ENCODE peak calls at places on chromosomes 6 and 20, in eight cellular contexts. One of them, this sample, is unnamed.

GRCh38 chr20:31392836-31393235 is 2.4 kb upstream of the DEFB119 start:
- DNase-seq in activated CD4-positive, alpha-beta memory T cell treated with anti-CD3 and anti-CD28 coated beads for 36 hours: no peak
- DNase-seq in epithelial cell of esophagus: no peak
- DNase-seq in mucosa of descending colon: no peak
- DNase-seq in NCI-H2081: no peak
- DNase-seq in HS-5: no peak
- DNase-seq in NCI-H774: no peak
- DNase-seq in NCI-H748 treated with DMSO at 0.1 percent for 48 hours: no peak
- DNase-seq in this sample: no peak

GRCh38 chr6:25769983-25770382 is 15.4 kb downstream of the SLC17A4 start:
- DNase-seq in mucosa of descending colon: no peak
- DNase-seq in activated CD4-positive, alpha-beta memory T cell treated with anti-CD3 and anti-CD28 coated beads for 36 hours: no peak
- DNase-seq in NCI-H774: no peak
- DNase-seq in HS-5: peak
- DNase-seq in epithelial cell of esophagus: peak
- DNase-seq in NCI-H2081: no peak
- DNase-seq in NCI-H748 treated with DMSO at 0.1 percent for 48 hours: no peak
- DNase-seq in this sample: no peak

GRCh38 chr6:105484238-105485161 is 81.6 kb upstream of the PREP start:
- DNase-seq in NCI-H2081: peak
- DNase-seq in activated CD4-positive, alpha-beta memory T cell treated with anti-CD3 and anti-CD28 coated beads for 36 hours: no peak
- DNase-seq in HS-5: no peak
- DNase-seq in mucosa of descending colon: no peak
- DNase-seq in epithelial cell of esophagus: peak
- DNase-seq in NCI-H748 treated with DMSO at 0.1 percent for 48 hours: peak
- DNase-seq in NCI-H774: peak
- DNase-seq in this sample: no peak

GRCh38 chr6:7150381-7151064 is 42.8 kb downstream of the RREB1 start:
- DNase-seq in NCI-H774: no peak
- DNase-seq in mucosa of descending colon: no peak
- DNase-seq in NCI-H748 treated with DMSO at 0.1 percent for 48 hours: no peak
- DNase-seq in epithelial cell of esophagus: no peak
- DNase-seq in HS-5: no peak
- DNase-seq in NCI-H2081: peak
- DNase-seq in activated CD4-positive, alpha-beta memory T cell treated with anti-CD3 and anti-CD28 coated beads for 36 hours: no peak
- DNase-seq in this sample: no peak

GRCh38 chr6:144007779-144008500 is at the start of gene PLAGL1:
- DNase-seq in activated CD4-positive, alpha-beta memory T cell treated with anti-CD3 and anti-CD28 coated beads for 36 hours: peak
- DNase-seq in NCI-H748 treated with DMSO at 0.1 percent for 48 hours: no peak
- DNase-seq in NCI-H774: no peak
- DNase-seq in epithelial cell of esophagus: peak
- DNase-seq in mucosa of descending colon: peak
- DNase-seq in HS-5: peak
- DNase-seq in NCI-H2081: no peak
- DNase-seq in this sample: no peak

GRCh38 chr20:45347936-45348809 is at the start of gene SDC4:
- DNase-seq in NCI-H774: peak
- DNase-seq in epithelial cell of esophagus: peak
- DNase-seq in activated CD4-positive, alpha-beta memory T cell treated with anti-CD3 and anti-CD28 coated beads for 36 hours: peak
- DNase-seq in NCI-H2081: no peak
- DNase-seq in NCI-H748 treated with DMSO at 0.1 percent for 48 hours: peak
- DNase-seq in HS-5: no peak
- DNase-seq in mucosa of descending colon: peak
- DNase-seq in this sample: no peak

GRCh38 chr6:153038378-153038777 is 35.9 kb upstream of the MTRF1L start:
- DNase-seq in NCI-H774: no peak
- DNase-seq in NCI-H2081: no peak
- DNase-seq in HS-5: no peak
- DNase-seq in NCI-H748 treated with DMSO at 0.1 percent for 48 hours: no peak
- DNase-seq in mucosa of descending colon: no peak
- DNase-seq in activated CD4-positive, alpha-beta memory T cell treated with anti-CD3 and anti-CD28 coated beads for 36 hours: no peak
- DNase-seq in epithelial cell of esophagus: peak
- DNase-seq in this sample: no peak

GRCh38 chr6:79630883-79631799 is at the start of gene SH3BGRL2:
- DNase-seq in mucosa of descending colon: peak
- DNase-seq in activated CD4-positive, alpha-beta memory T cell treated with anti-CD3 and anti-CD28 coated beads for 36 hours: peak
- DNase-seq in epithelial cell of esophagus: peak
- DNase-seq in HS-5: peak
- DNase-seq in NCI-H774: peak
- DNase-seq in NCI-H2081: peak
- DNase-seq in NCI-H748 treated with DMSO at 0.1 percent for 48 hours: peak
- DNase-seq in this sample: no peak

GRCh38 chr20:22825076-22825475 is 210.0 kb upstream of the SSTR4 start:
- DNase-seq in NCI-H2081: no peak
- DNase-seq in activated CD4-positive, alpha-beta memory T cell treated with anti-CD3 and anti-CD28 coated beads for 36 hours: no peak
- DNase-seq in NCI-H748 treated with DMSO at 0.1 percent for 48 hours: no peak
- DNase-seq in HS-5: peak
- DNase-seq in mucosa of descending colon: no peak
- DNase-seq in NCI-H774: no peak
- DNase-seq in epithelial cell of esophagus: peak
- DNase-seq in this sample: no peak

GRCh38 chr20:2524435-2525272 is 11.7 kb upstream of the TMC2 start:
- DNase-seq in epithelial cell of esophagus: peak
- DNase-seq in NCI-H2081: peak
- DNase-seq in NCI-H748 treated with DMSO at 0.1 percent for 48 hours: peak
- DNase-seq in activated CD4-positive, alpha-beta memory T cell treated with anti-CD3 and anti-CD28 coated beads for 36 hours: peak
- DNase-seq in mucosa of descending colon: peak
- DNase-seq in NCI-H774: peak
- DNase-seq in HS-5: peak
- DNase-seq in this sample: no peak

GRCh38 chr6:122059918-122060317 is 339.5 kb upstream of the HSF2 start:
- DNase-seq in epithelial cell of esophagus: no peak
- DNase-seq in NCI-H2081: no peak
- DNase-seq in NCI-H748 treated with DMSO at 0.1 percent for 48 hours: no peak
- DNase-seq in mucosa of descending colon: no peak
- DNase-seq in NCI-H774: no peak
- DNase-seq in activated CD4-positive, alpha-beta memory T cell treated with anti-CD3 and anti-CD28 coated beads for 36 hours: no peak
- DNase-seq in HS-5: no peak
- DNase-seq in this sample: no peak

GRCh38 chr20:61096463-61096862 is 155.6 kb upstream of the CDH4 start:
- DNase-seq in NCI-H774: no peak
- DNase-seq in NCI-H2081: no peak
- DNase-seq in activated CD4-positive, alpha-beta memory T cell treated with anti-CD3 and anti-CD28 coated beads for 36 hours: no peak
- DNase-seq in NCI-H748 treated with DMSO at 0.1 percent for 48 hours: no peak
- DNase-seq in epithelial cell of esophagus: no peak
- DNase-seq in HS-5: no peak
- DNase-seq in mucosa of descending colon: no peak
- DNase-seq in this sample: no peak

GRCh38 chr6:53702316-53702715 is 36.8 kb upstream of the KLHL31 start:
- DNase-seq in NCI-H774: no peak
- DNase-seq in activated CD4-positive, alpha-beta memory T cell treated with anti-CD3 and anti-CD28 coated beads for 36 hours: no peak
- DNase-seq in mucosa of descending colon: no peak
- DNase-seq in HS-5: no peak
- DNase-seq in NCI-H2081: no peak
- DNase-seq in epithelial cell of esophagus: no peak
- DNase-seq in NCI-H748 treated with DMSO at 0.1 percent for 48 hours: no peak
- DNase-seq in this sample: no peak

GRCh38 chr6:71252960-71253359 is 35.7 kb upstream of the OGFRL1 start:
- DNase-seq in NCI-H2081: no peak
- DNase-seq in mucosa of descending colon: no peak
- DNase-seq in activated CD4-positive, alpha-beta memory T cell treated with anti-CD3 and anti-CD28 coated beads for 36 hours: no peak
- DNase-seq in NCI-H748 treated with DMSO at 0.1 percent for 48 hours: no peak
- DNase-seq in NCI-H774: no peak
- DNase-seq in HS-5: no peak
- DNase-seq in epithelial cell of esophagus: no peak
- DNase-seq in this sample: no peak

GRCh38 chr20:36121981-36122930 is 32.3 kb upstream of the EPB41L1 start:
- DNase-seq in epithelial cell of esophagus: peak
- DNase-seq in NCI-H748 treated with DMSO at 0.1 percent for 48 hours: no peak
- DNase-seq in mucosa of descending colon: peak
- DNase-seq in HS-5: no peak
- DNase-seq in NCI-H774: peak
- DNase-seq in activated CD4-positive, alpha-beta memory T cell treated with anti-CD3 and anti-CD28 coated beads for 36 hours: no peak
- DNase-seq in NCI-H2081: no peak
- DNase-seq in this sample: no peak

GRCh38 chr6:3850451-3851203 is 1.5 kb downstream of the FAM50B start:
- DNase-seq in activated CD4-positive, alpha-beta memory T cell treated with anti-CD3 and anti-CD28 coated beads for 36 hours: peak
- DNase-seq in HS-5: no peak
- DNase-seq in mucosa of descending colon: peak
- DNase-seq in NCI-H748 treated with DMSO at 0.1 percent for 48 hours: no peak
- DNase-seq in NCI-H2081: no peak
- DNase-seq in NCI-H774: no peak
- DNase-seq in epithelial cell of esophagus: no peak
- DNase-seq in this sample: peak

GRCh38 chr20:48336647-48337046 is 491.2 kb downstream of the PREX1 start:
- DNase-seq in NCI-H748 treated with DMSO at 0.1 percent for 48 hours: no peak
- DNase-seq in NCI-H774: no peak
- DNase-seq in epithelial cell of esophagus: no peak
- DNase-seq in HS-5: no peak
- DNase-seq in activated CD4-positive, alpha-beta memory T cell treated with anti-CD3 and anti-CD28 coated beads for 36 hours: no peak
- DNase-seq in mucosa of descending colon: no peak
- DNase-seq in NCI-H2081: no peak
- DNase-seq in this sample: no peak

GRCh38 chr6:41584205-41584604 is 38.0 kb downstream of the FOXP4 start:
- DNase-seq in NCI-H748 treated with DMSO at 0.1 percent for 48 hours: no peak
- DNase-seq in epithelial cell of esophagus: no peak
- DNase-seq in NCI-H2081: no peak
- DNase-seq in HS-5: no peak
- DNase-seq in mucosa of descending colon: no peak
- DNase-seq in activated CD4-positive, alpha-beta memory T cell treated with anti-CD3 and anti-CD28 coated beads for 36 hours: no peak
- DNase-seq in NCI-H774: no peak
- DNase-seq in this sample: no peak

GRCh38 chr6:17365961-17366360 is 27.4 kb upstream of the CAP2 start:
- DNase-seq in NCI-H774: no peak
- DNase-seq in NCI-H748 treated with DMSO at 0.1 percent for 48 hours: no peak
- DNase-seq in HS-5: no peak
- DNase-seq in activated CD4-positive, alpha-beta memory T cell treated with anti-CD3 and anti-CD28 coated beads for 36 hours: no peak
- DNase-seq in NCI-H2081: no peak
- DNase-seq in epithelial cell of esophagus: no peak
- DNase-seq in mucosa of descending colon: no peak
- DNase-seq in this sample: no peak

GRCh38 chr6:168927026-168927425 is 326.6 kb downstream of the THBS2 start:
- DNase-seq in activated CD4-positive, alpha-beta memory T cell treated with anti-CD3 and anti-CD28 coated beads for 36 hours: no peak
- DNase-seq in NCI-H2081: no peak
- DNase-seq in epithelial cell of esophagus: no peak
- DNase-seq in HS-5: no peak
- DNase-seq in NCI-H748 treated with DMSO at 0.1 percent for 48 hours: no peak
- DNase-seq in NCI-H774: no peak
- DNase-seq in mucosa of descending colon: no peak
- DNase-seq in this sample: no peak

GRCh38 chr6:28522594-28523557 is 2.8 kb upstream of the GPX5 start:
- DNase-seq in NCI-H748 treated with DMSO at 0.1 percent for 48 hours: no peak
- DNase-seq in mucosa of descending colon: no peak
- DNase-seq in activated CD4-positive, alpha-beta memory T cell treated with anti-CD3 and anti-CD28 coated beads for 36 hours: peak
- DNase-seq in epithelial cell of esophagus: no peak
- DNase-seq in HS-5: no peak
- DNase-seq in NCI-H2081: no peak
- DNase-seq in NCI-H774: no peak
- DNase-seq in this sample: no peak

GRCh38 chr20:11117808-11118528 is 444.2 kb upstream of the JAG1 start:
- DNase-seq in HS-5: peak
- DNase-seq in activated CD4-positive, alpha-beta memory T cell treated with anti-CD3 and anti-CD28 coated beads for 36 hours: no peak
- DNase-seq in mucosa of descending colon: no peak
- DNase-seq in epithelial cell of esophagus: peak
- DNase-seq in NCI-H748 treated with DMSO at 0.1 percent for 48 hours: no peak
- DNase-seq in NCI-H774: no peak
- DNase-seq in NCI-H2081: no peak
- DNase-seq in this sample: no peak

GRCh38 chr6:128069180-128069579 is 168.3 kb upstream of the THEMIS start:
- DNase-seq in mucosa of descending colon: no peak
- DNase-seq in NCI-H774: no peak
- DNase-seq in epithelial cell of esophagus: no peak
- DNase-seq in NCI-H2081: no peak
- DNase-seq in HS-5: peak
- DNase-seq in NCI-H748 treated with DMSO at 0.1 percent for 48 hours: no peak
- DNase-seq in activated CD4-positive, alpha-beta memory T cell treated with anti-CD3 and anti-CD28 coated beads for 36 hours: no peak
- DNase-seq in this sample: no peak

GRCh38 chr6:134802426-134803058 is 147.4 kb downstream of the ALDH8A1 start:
- DNase-seq in NCI-H748 treated with DMSO at 0.1 percent for 48 hours: no peak
- DNase-seq in NCI-H774: no peak
- DNase-seq in activated CD4-positive, alpha-beta memory T cell treated with anti-CD3 and anti-CD28 coated beads for 36 hours: no peak
- DNase-seq in NCI-H2081: no peak
- DNase-seq in epithelial cell of esophagus: peak
- DNase-seq in HS-5: no peak
- DNase-seq in mucosa of descending colon: no peak
- DNase-seq in this sample: no peak

GRCh38 chr20:2708665-2709064 is 16.1 kb downstream of the EBF4 start:
- DNase-seq in NCI-H748 treated with DMSO at 0.1 percent for 48 hours: no peak
- DNase-seq in NCI-H2081: no peak
- DNase-seq in epithelial cell of esophagus: no peak
- DNase-seq in HS-5: no peak
- DNase-seq in NCI-H774: no peak
- DNase-seq in activated CD4-positive, alpha-beta memory T cell treated with anti-CD3 and anti-CD28 coated beads for 36 hours: no peak
- DNase-seq in mucosa of descending colon: no peak
- DNase-seq in this sample: no peak

GRCh38 chr6:32852844-32853540 is 512 bp downstream of the TAP1 start:
- DNase-seq in HS-5: no peak
- DNase-seq in activated CD4-positive, alpha-beta memory T cell treated with anti-CD3 and anti-CD28 coated beads for 36 hours: peak
- DNase-seq in NCI-H748 treated with DMSO at 0.1 percent for 48 hours: peak
- DNase-seq in epithelial cell of esophagus: peak
- DNase-seq in mucosa of descending colon: peak
- DNase-seq in NCI-H774: no peak
- DNase-seq in NCI-H2081: no peak
- DNase-seq in this sample: no peak

GRCh38 chr6:27752038-27752885 is 159.9 kb downstream of the OR2B2 start:
- DNase-seq in epithelial cell of esophagus: peak
- DNase-seq in mucosa of descending colon: peak
- DNase-seq in NCI-H748 treated with DMSO at 0.1 percent for 48 hours: peak
- DNase-seq in HS-5: peak
- DNase-seq in activated CD4-positive, alpha-beta memory T cell treated with anti-CD3 and anti-CD28 coated beads for 36 hours: peak
- DNase-seq in NCI-H2081: peak
- DNase-seq in NCI-H774: peak
- DNase-seq in this sample: peak